ENCODE peak calls at places on chromosomes 12 and 14, in four cellular contexts. J, F, M and O are unnamed samples.

GRCh38 chr12:124544311-124544970 is 23.0 kb downstream of the NCOR2 start:
- DNase-seq in J (no peak), F (no peak), M (no peak), O (no peak)

GRCh38 chr14:96676161-96676560 is 121.0 kb upstream of the VRK1 start:
- DNase-seq in J (peak; percentile 41), F (peak; percentile 51), M (no peak), O (no peak)

GRCh38 chr14:58152569-58152857 is 500 bp upstream of the ARMH4 start:
- DNase-seq in J (no peak), F (no peak), M (no peak), O (no peak)

GRCh38 chr14:23512156-23512555 is 39.4 kb downstream of the ZFHX2 start:
- DNase-seq in J (peak; percentile 18), F (no peak), M (peak; percentile 43), O (no peak)

GRCh38 chr14:70707138-70708038 is 65.7 kb downstream of the TTC9 start:
- DNase-seq in J (peak; percentile 68), F (peak; percentile 57), M (no peak), O (no peak)

GRCh38 chr12:49921299-49921698 is 17.6 kb upstream of the FAIM2 start:
- DNase-seq in J (no peak), F (no peak), M (no peak), O (no peak)

GRCh38 chr12:124073636-124074035 is 100.6 kb downstream of the ZNF664 start:
- DNase-seq in J (no peak), F (no peak), M (no peak), O (no peak)

GRCh38 chr14:68727315-68728078 is 65.4 kb downstream of the ZFP36L1 start:
- DNase-seq in J (no peak), F (no peak), M (no peak), O (no peak)

GRCh38 chr12:4743046-4743445 is 22.8 kb downstream of the GALNT8 start:
- DNase-seq in J (no peak), F (no peak), M (no peak), O (no peak)

GRCh38 chr12:31728289-31728916 is 418 bp downstream of the AMN1 start:
- DNase-seq in J (peak; percentile 63), F (peak; percentile 29), M (peak; percentile 28), O (no peak)

GRCh38 chr12:47813491-47814196 is 6.1 kb downstream of the HDAC7 start:
- DNase-seq in J (no peak), F (peak; percentile 28), M (no peak), O (no peak)

GRCh38 chr12:45913631-45914030 is 76.7 kb downstream of the SCAF11 start:
- DNase-seq in J (no peak), F (no peak), M (no peak), O (no peak)

GRCh38 chr14:104996032-104996431 is 10.4 kb downstream of the CLBA1 start:
- DNase-seq in J (no peak), F (no peak), M (no peak), O (no peak)

GRCh38 chr12:108914031-108914630 is 34.2 kb downstream of the DAO start:
- DNase-seq in J (peak; percentile 67), F (peak; percentile 45), M (no peak), O (no peak)

GRCh38 chr12:27013606-27014084 is 539 bp downstream of the TM7SF3 start:
- DNase-seq in J (peak; percentile 72), F (peak; percentile 47), M (no peak), O (no peak)

GRCh38 chr12:105483691-105484090 is 153.2 kb downstream of the C12orf75 start:
- DNase-seq in J (no peak), F (no peak), M (no peak), O (no peak)

GRCh38 chr12:26198742-26199141 is 3.4 kb downstream of the SSPN start:
- DNase-seq in J (peak; percentile 88), F (peak; percentile 78), M (no peak), O (no peak)

GRCh38 chr14:50978888-50979287 is 34.6 kb upstream of the PYGL start:
- DNase-seq in J (no peak), F (no peak), M (no peak), O (no peak)

GRCh38 chr12:3097836-3098235 is 20.7 kb downstream of the TSPAN9 start:
- DNase-seq in J (no peak), F (no peak), M (no peak), O (no peak)

GRCh38 chr12:6312529-6313325 is 2.2 kb downstream of the PLEKHG6 start:
- DNase-seq in J (peak; percentile 49), F (no peak), M (peak; percentile 7), O (no peak)